ENCODE peak calls at places on chromosomes 1 and 21, in four cellular contexts. B, P, F and Z are unnamed samples.

GRCh38 chr1:27832762-27833161 is 2.2 kb downstream of the PPP1R8 start:
- DNase-seq in B (no peak), P (peak), F (no peak), Z (peak)

GRCh38 chr1:15400627-15401026 is 9.1 kb upstream of the EFHD2 start:
- DNase-seq in B (peak), P (no peak), F (no peak), Z (peak)

GRCh38 chr1:107661142-107661541 is 303.8 kb downstream of the VAV3 start:
- DNase-seq in B (no peak), P (no peak), F (no peak), Z (no peak)

GRCh38 chr1:3678361-3679097 is 26.2 kb downstream of the TP73 start:
- DNase-seq in B (no peak), P (no peak), F (no peak), Z (peak)

GRCh38 chr1:47332779-47333577 is 612 bp upstream of the CMPK1 start:
- DNase-seq in B (no peak), P (no peak), F (no peak), Z (no peak)

GRCh38 chr21:42696026-42696380 is 42.6 kb downstream of the PDE9A start:
- DNase-seq in B (no peak), P (no peak), F (no peak), Z (no peak)

GRCh38 chr1:223670458-223671159 is 5.1 kb upstream of the CAPN8 start:
- DNase-seq in B (no peak), P (peak), F (no peak), Z (peak)

GRCh38 chr1:18921506-18922251 is 19.3 kb upstream of the ALDH4A1 start:
- DNase-seq in B (no peak), P (no peak), F (no peak), Z (no peak)

GRCh38 chr1:21899972-21900371 is 37.1 kb downstream of the HSPG2 start:
- DNase-seq in B (peak), P (no peak), F (no peak), Z (no peak)

GRCh38 chr1:98794196-98794886 is 132.8 kb downstream of the SNX7 start:
- DNase-seq in B (no peak), P (peak), F (no peak), Z (peak)

GRCh38 chr1:28580706-28581530 is 11.1 kb upstream of the RAB42 start:
- DNase-seq in B (no peak), P (peak), F (no peak), Z (peak)

GRCh38 chr1:86429830-86430229 is 5.9 kb downstream of the CLCA2 start:
- DNase-seq in B (no peak), P (peak), F (no peak), Z (peak)

GRCh38 chr1:76862447-76862846 is 4.8 kb upstream of the ST6GALNAC5 start:
- DNase-seq in B (no peak), P (peak), F (no peak), Z (peak)

GRCh38 chr1:1539310-1540014 is 962 bp downstream of the TMEM240 start:
- DNase-seq in B (peak), P (no peak), F (no peak), Z (no peak)
- H3K4me3 ChIP-seq in B (no peak), P (peak), F (peak), Z (no peak)

DNA sequence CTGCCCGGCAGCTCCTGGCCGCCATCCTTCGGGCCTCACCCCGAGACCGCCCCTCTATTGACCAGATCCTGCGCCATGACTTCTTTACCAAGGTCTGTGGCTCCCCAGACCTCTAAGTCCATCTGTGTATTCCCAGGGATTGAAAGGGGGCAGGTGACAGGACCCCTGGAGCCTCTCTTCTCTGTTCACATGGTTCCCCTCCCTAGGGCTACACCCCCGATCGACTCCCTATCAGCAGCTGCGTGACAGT is 2.8 kb downstream of the PLK3 start:
- DNase-seq in B (no peak), P (no peak), F (no peak), Z (no peak)
- H3K4me3 ChIP-seq in B (no peak), P (peak), F (peak), Z (no peak)

DNA sequence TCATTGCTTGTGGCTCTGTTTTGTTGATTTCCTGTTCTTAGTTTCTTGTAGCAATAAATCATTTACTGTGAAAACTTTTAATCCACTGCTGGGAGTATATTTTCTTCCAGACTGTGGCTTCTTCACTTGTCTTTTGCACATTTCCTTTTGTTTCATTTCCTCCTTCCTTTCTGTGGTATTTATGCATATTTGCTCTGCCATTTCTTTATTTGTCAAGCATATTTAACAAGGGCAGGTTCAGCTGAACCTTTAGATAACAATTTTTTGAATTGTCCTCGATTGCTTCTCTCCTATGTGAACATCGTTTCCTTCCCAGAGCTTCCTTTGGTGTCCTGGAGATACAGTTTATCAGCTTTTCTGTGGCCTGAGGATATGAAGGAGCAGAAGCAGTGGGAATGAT is 3.6 kb downstream of the B3GALT5 start:
- DNase-seq in B (no peak), P (no peak), F (no peak), Z (no peak)
- H3K4me3 ChIP-seq in B (no peak), P (no peak), F (no peak), Z (no peak)

GRCh38 chr1:11431946-11432507 is 46.9 kb upstream of the DISP3 start:
- DNase-seq in B (no peak), P (no peak), F (no peak), Z (no peak)

GRCh38 chr1:11432526-11432925 is 46.4 kb upstream of the DISP3 start:
- DNase-seq in B (no peak), P (no peak), F (no peak), Z (no peak)

GRCh38 chr1:11434926-11435325 is 44.0 kb upstream of the DISP3 start:
- DNase-seq in B (no peak), P (no peak), F (no peak), Z (no peak)

GRCh38 chr1:11439051-11439450 is 39.9 kb upstream of the DISP3 start:
- DNase-seq in B (no peak), P (no peak), F (no peak), Z (no peak)

DNA sequence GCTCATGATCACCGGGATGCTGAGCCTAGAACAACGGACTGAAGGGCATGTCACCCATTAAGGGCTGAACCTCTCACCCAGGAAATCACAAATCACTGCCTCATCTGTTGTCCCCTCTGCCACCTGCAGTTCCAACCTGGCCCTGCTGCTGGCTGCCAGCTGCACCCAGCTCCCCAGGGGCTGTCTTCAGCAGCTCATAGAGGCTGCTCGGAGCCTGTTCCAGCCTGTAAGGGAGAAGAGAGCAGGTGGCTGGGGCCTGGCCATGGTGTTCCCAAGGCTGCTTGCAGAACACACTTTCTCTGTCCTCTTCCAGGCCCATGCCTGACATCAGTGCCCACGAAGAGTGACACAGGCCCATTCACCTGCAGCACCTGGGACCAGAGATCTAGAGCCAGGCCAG is 44.4 kb upstream of the DISP3 start:
- DNase-seq in B (no peak), P (no peak), F (no peak), Z (no peak)
- H3K4me3 ChIP-seq in B (no peak), P (no peak), F (no peak), Z (no peak)

DNA sequence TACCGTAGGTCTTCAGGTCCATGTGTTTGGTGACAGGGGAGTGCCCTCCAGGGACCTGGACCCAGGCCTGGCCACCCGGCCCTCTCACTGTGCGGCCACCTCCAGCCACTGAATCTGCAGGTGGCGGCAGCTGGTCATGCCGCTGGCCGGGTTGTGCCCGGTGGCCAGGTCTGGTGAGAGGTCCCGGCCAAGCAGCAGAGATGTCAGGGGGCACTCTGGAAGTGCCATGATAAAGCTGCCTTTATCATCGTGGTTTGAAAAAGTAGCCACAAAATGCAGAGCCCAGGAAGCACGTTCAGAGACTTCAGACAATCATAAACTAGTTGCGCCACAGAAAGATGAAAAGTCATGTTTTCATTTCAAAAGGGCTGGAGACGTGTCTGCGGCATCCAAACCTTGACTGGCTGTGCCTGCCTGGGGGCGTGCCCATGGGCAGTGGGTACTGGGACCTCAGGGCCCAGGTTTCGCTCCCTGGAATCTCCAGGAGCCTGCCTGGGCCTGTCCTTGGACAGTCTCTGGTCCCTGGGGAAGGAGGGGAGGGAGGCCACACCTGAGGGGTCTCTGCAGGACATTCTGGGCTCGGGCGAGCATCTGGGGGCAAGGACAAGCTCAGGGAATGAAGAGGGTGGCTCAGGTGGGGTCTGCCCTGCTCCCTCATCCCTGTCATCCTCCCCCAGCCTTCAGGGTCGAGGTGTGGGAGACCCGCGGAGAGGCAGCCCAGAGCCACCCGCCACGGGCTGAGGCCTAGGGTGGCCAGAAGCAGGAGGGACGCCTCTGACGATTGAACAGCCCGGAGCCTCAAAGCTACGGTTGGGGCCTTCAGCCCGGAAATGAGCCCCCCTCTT is 44.9 kb downstream of the COL18A1 start:
- DNase-seq in B (no peak), P (no peak), F (no peak), Z (no peak)
- H3K4me3 ChIP-seq in B (no peak), P (no peak), F (no peak), Z (no peak)

DNA sequence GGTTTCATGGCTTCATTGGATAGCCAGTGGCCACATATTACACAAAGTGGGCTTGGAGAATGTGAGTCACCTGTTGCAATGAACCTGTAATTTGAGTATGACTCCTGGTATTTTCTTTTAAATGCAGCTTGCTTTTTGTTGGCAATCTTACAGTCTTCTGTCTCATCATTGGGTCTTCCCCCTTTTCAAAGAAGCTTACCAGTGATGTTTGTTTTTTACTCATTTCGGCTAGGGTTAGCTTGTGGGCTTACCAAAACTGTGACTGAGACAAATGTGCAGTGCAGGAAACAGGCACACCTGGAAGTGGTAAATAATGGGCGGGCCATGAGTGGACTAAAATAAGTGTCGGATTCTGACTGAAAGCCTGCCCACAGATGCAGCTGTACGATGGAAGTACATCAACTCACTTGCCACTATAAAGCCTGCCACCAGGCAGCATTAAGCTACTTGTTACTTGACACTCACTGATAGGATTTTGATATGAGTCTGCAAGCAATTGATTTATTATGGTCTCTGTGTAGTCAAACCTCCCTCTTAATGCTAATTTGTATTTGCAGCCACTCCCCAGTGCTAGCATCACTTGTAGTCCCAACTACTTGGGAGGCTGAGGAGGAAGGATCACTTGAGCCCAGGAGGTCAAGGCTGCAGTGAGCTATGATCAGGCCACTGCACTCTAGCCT is 4.2 kb downstream of the HHAT start:
- DNase-seq in B (no peak), P (peak), F (no peak), Z (peak)
- H3K4me3 ChIP-seq in B (no peak), P (no peak), F (no peak), Z (no peak)